ENCODE peak calls at places on chromosomes 3 and 15, in seven cellular contexts. D, K, G, Z, A, Q and L are unnamed samples.

GRCh38 chr15:83769411-83769960 is 115.6 kb downstream of the ADAMTSL3 start:
- DNase-seq in D (no peak), K (no peak), G (peak), Z (no peak), Q (peak), A (no peak), L (no peak)

GRCh38 chr3:4977001-4977888 is 2.0 kb upstream of the BHLHE40 start:
- DNase-seq in D (peak), K (no peak), G (peak), Z (peak), Q (peak), A (no peak), L (peak)

GRCh38 chr3:97070302-97070701 is 255.9 kb downstream of the EPHA6 start:
- DNase-seq in Q (no peak), A (no peak), G (no peak), Z (no peak), D (no peak), K (no peak), L (no peak)

GRCh38 chr3:111881480-111881879 is 22.4 kb downstream of the PHLDB2 start:
- DNase-seq in Z (no peak), Q (no peak), G (no peak), A (no peak), D (no peak), K (no peak), L (no peak)

GRCh38 chr3:177973241-177973840 is 562.9 kb upstream of the KCNMB2 start:
- DNase-seq in Q (peak), A (no peak), D (peak), G (peak), Z (no peak), K (no peak), L (no peak)

GRCh38 chr15:64246364-64247189 is 83.8 kb upstream of the PPIB start:
- DNase-seq in A (peak), Z (peak), D (peak), Q (peak), G (peak), K (peak), L (peak)

GRCh38 chr3:175199961-175200360 is 340.8 kb downstream of the NAALADL2 start:
- DNase-seq in A (no peak), K (no peak), Z (no peak), G (no peak), D (peak), Q (no peak), L (no peak)

GRCh38 chr3:17901893-17902292 is 159.5 kb upstream of the TBC1D5 start:
- DNase-seq in Z (no peak), A (no peak), Q (no peak), D (no peak), K (no peak), G (no peak), L (no peak)

GRCh38 chr3:62186967-62187366 is 186.4 kb downstream of the FEZF2 start:
- DNase-seq in Q (no peak), G (peak), D (peak), A (no peak), Z (no peak), K (no peak), L (no peak)

GRCh38 chr3:42680256-42680655 is 5.1 kb upstream of the KLHL40 start:
- DNase-seq in A (no peak), Z (no peak), K (no peak), G (peak), Q (peak), D (peak), L (no peak)